ENCODE peak calls at places on chromosomes 7 and 10, in six cellular contexts. B is mucosa of descending colon, E is lower leg skin, Q is WTC11, U is activated B cell treated with CpG ODN at 0.5 μM for 24 hours, Z is uterus. F is an unnamed sample.

GRCh38 chr10:124728071-124728829 is 15.9 kb downstream of the FAM53B start:
- DNase-seq in E (no peak), Q (no peak), U (peak; percentile 23), Z (peak; percentile 18), B (peak; percentile 50), F (no peak)

GRCh38 chr7:48041665-48041995 is 6.3 kb downstream of the C7orf57 start:
- DNase-seq in U (no peak), E (no peak), Q (no peak), Z (no peak), B (no peak), F (no peak)

GRCh38 chr7:142811154-142811737 is 40.5 kb downstream of the PRSS2 start:
- DNase-seq in Z (no peak), Q (no peak), U (no peak), B (no peak), E (no peak), F (no peak)

GRCh38 chr7:137606061-137606674 is 240.6 kb downstream of the DGKI start:
- DNase-seq in Q (no peak), Z (no peak), B (no peak), U (no peak), E (no peak), F (no peak)

GRCh38 chr7:14738086-14738485 is 164.5 kb downstream of the DGKB start:
- DNase-seq in U (no peak), Z (no peak), E (no peak), B (no peak), Q (no peak), F (no peak)

GRCh38 chr7:133941496-133941895 is 185.6 kb upstream of the LRGUK start:
- DNase-seq in U (no peak), B (no peak), Z (no peak), E (no peak), Q (no peak), F (no peak)

GRCh38 chr7:157276731-157277562 is 59.9 kb upstream of the DNAJB6 start:
- DNase-seq in Q (no peak), E (no peak), U (no peak), B (peak; percentile 49), Z (no peak), F (no peak)

GRCh38 chr7:112986256-112987031 is 100.2 kb downstream of the GPR85 start:
- DNase-seq in U (no peak), B (no peak), E (no peak), Q (no peak), Z (no peak), F (no peak)

GRCh38 chr7:41046778-41047177 is 656.1 kb downstream of the INHBA start:
- DNase-seq in Q (no peak), Z (no peak), E (no peak), B (no peak), U (no peak), F (no peak)

GRCh38 chr7:1981878-1982230 is 250.9 kb downstream of the MAD1L1 start:
- DNase-seq in U (no peak), B (no peak), E (no peak), Z (no peak), Q (no peak), F (peak; percentile 6)

GRCh38 chr10:16182688-16183087 is 254.1 kb upstream of the PTER start:
- DNase-seq in E (peak; percentile 37), B (no peak), U (no peak), Z (no peak), Q (no peak), F (no peak)

GRCh38 chr10:7855205-7855604 is 36.9 kb downstream of the TAF3 start:
- DNase-seq in Z (no peak), B (no peak), E (no peak), Q (peak; percentile 17), U (no peak), F (no peak)

GRCh38 chr10:29253096-29254029 is 35.5 kb upstream of the LYZL1 start:
- DNase-seq in U (no peak), Q (no peak), Z (no peak), E (no peak), B (no peak), F (peak; percentile 71)

GRCh38 chr7:155224116-155224811 is 73.4 kb upstream of the INSIG1 start:
- DNase-seq in Q (no peak), U (no peak), Z (no peak), B (no peak), E (no peak), F (no peak)

GRCh38 chr7:51451751-51452465 is 135.3 kb upstream of the COBL start:
- DNase-seq in Q (peak; percentile 72), U (no peak), Z (no peak), E (no peak), B (no peak), F (peak; percentile 60)

GRCh38 chr7:112546723-112547513 is 66.1 kb downstream of the LSMEM1 start:
- DNase-seq in E (no peak), Z (no peak), B (no peak), Q (peak; percentile 57), U (no peak), F (no peak)

GRCh38 chr7:130107949-130108674 is 37.8 kb downstream of the KLHDC10 start:
- DNase-seq in U (no peak), B (no peak), Z (no peak), E (no peak), Q (no peak), F (no peak)

GRCh38 chr7:816751-817671 is 15.3 kb upstream of the SUN1 start:
- DNase-seq in Z (no peak), E (no peak), B (peak; percentile 63), Q (peak; percentile 43), U (peak; percentile 37), F (no peak)

GRCh38 chr10:18713077-18713476 is 53.8 kb downstream of the ARL5B start:
- DNase-seq in E (peak; percentile 52), U (no peak), Z (no peak), B (no peak), Q (no peak), F (no peak)

GRCh38 chr10:78566216-78567135 is 502.3 kb upstream of the ZMIZ1 start:
- DNase-seq in E (no peak), B (no peak), U (no peak), Z (peak; percentile 15), Q (no peak), F (no peak)

GRCh38 chr7:101507791-101508252 is 121.3 kb downstream of the MYL10 start:
- DNase-seq in B (peak; percentile 32), E (no peak), Z (no peak), Q (peak; percentile 74), U (no peak), F (peak; percentile 64)

GRCh38 chr7:150375662-150376521 is 3.2 kb upstream of the ZNF775 start:
- DNase-seq in U (no peak), B (no peak), E (no peak), Z (no peak), Q (peak; percentile 4), F (no peak)

GRCh38 chr10:89241491-89242339 is 9.9 kb downstream of the LIPA start:
- DNase-seq in E (no peak), U (no peak), Q (no peak), B (no peak), Z (no peak), F (peak; percentile 23)

GRCh38 chr10:89242840-89243586 is 8.6 kb downstream of the LIPA start:
- DNase-seq in Z (no peak), B (no peak), Q (no peak), U (no peak), E (no peak), F (no peak)

GRCh38 chr10:89242340-89242680 is 9.3 kb downstream of the LIPA start:
- DNase-seq in E (no peak), B (no peak), Q (no peak), Z (no peak), U (no peak), F (no peak)

GRCh38 chr10:89249066-89249465 is 2.5 kb downstream of the LIPA start:
- DNase-seq in U (no peak), Z (no peak), E (no peak), Q (no peak), B (no peak), F (no peak)

GRCh38 chr10:89245802-89246201 is 5.8 kb downstream of the LIPA start:
- DNase-seq in Z (no peak), E (no peak), B (no peak), Q (no peak), U (no peak), F (no peak)
- TF ChIP-seq CTCF in Z (no peak), E (no peak), B (no peak), Q (no peak), U (no peak), F (no peak)

GRCh38 chr10:48504141-48504885 is 100.6 kb downstream of the ARHGAP22 start:
- DNase-seq in Q (no peak), U (no peak), B (no peak), E (no peak), Z (no peak), F (no peak)
- TF ChIP-seq CTCF in Q (no peak), U (no peak), B (no peak), E (no peak), Z (no peak), F (no peak)

DNA sequence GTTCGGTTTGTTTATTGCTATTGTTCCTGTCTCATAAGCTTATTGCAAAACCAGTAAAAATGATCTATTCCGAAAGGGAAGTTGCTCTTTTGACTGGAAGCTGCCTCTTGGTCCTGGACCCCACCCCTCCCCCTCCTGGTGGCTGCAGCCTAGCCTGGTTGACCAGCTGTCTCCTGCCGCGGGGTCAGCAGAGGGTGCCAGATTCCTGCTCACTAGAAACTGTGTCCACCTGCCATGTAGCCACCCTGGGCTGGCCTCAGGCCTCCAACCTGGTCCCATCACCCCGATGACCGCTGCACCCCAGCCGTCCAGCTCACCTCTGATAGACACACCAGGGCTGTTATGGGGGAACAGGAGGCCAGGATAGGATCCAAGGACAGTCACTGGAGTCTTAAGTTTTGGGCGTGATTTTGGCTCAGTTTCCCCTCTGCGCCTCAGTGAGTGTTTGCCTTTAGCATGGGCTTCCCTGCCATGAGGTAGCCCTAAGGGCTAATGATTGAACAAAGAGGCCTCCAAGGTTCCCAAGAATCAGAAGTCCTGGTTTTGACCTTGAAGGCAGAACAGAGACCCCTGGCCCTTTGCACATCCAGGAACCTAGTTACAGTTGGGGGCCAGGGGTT is 32.9 kb upstream of the SLF2 start:
- DNase-seq in E (no peak), Q (no peak), B (no peak), Z (no peak), U (no peak), F (peak; percentile 67)
- TF ChIP-seq CTCF in E (no peak), Q (no peak), B (no peak), Z (no peak), U (no peak), F (no peak)

GRCh38 chr7:121604627-121605296 is 208.7 kb upstream of the FAM3C start:
- DNase-seq in Z (no peak), B (no peak), U (no peak), Q (no peak), E (no peak), F (no peak)

GRCh38 chr7:121609208-121609607 is 213.1 kb upstream of the FAM3C start:
- DNase-seq in U (no peak), Q (no peak), Z (no peak), E (no peak), B (no peak), F (no peak)

GRCh38 chr7:121608785-121609184 is 212.7 kb upstream of the FAM3C start:
- DNase-seq in Q (no peak), U (no peak), Z (no peak), B (no peak), E (no peak), F (peak; percentile 42)

GRCh38 chr7:121603886-121604285 is 207.8 kb upstream of the FAM3C start:
- DNase-seq in E (no peak), U (no peak), B (no peak), Q (no peak), Z (no peak), F (no peak)

DNA sequence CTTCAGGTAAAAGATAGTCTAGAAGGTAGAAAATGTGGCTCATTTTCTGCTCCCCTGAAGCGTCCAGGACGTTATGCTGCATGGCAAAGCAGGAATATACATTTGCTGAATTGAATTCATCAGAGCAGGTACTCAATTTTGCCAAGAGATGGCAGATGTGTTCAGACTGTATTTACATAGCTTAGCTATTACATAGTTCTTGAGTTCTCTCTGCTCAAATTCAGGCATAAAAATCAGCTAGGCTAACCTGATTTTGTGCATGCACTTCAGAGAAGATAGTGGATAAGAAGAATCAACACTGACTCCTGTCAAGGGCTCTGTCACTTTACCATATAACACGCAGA is 209.2 kb upstream of the FAM3C start:
- DNase-seq in U (no peak), B (no peak), E (no peak), Z (no peak), Q (no peak), F (no peak)
- TF ChIP-seq CTCF in U (no peak), B (no peak), E (no peak), Z (no peak), Q (no peak), F (no peak)

F was measured in glutamatergic neuron.